ENCODE peak calls at places on chromosomes 11 and 22, in nine cellular contexts. G is GM23338, E is transverse colon, Y is lower lobe of right lung, V is colonic mucosa, S is HFFc6, F is fibroblast of lung, Z is bronchial epithelial cell, M is heart right ventricle. X is an unnamed sample.

GRCh38 chr11:3942160-3942955 is 86.9 kb downstream of the STIM1 start:
- DNase-seq in G (no peak), E (no peak), Y (no peak), V (no peak), S (no peak), F (no peak), Z (no peak), M (no peak), X (no peak)

GRCh38 chr11:32003335-32003734 is 87.5 kb upstream of the RCN1 start:
- DNase-seq in G (no peak), E (no peak), Y (no peak), V (no peak), S (no peak), F (no peak), Z (no peak), M (no peak), X (no peak)

GRCh38 chr22:30753701-30754100 is 59.0 kb downstream of the OSBP2 start:
- DNase-seq in G (no peak), E (no peak), Y (no peak), V (no peak), S (no peak), F (no peak), Z (no peak), M (no peak), X (no peak)

GRCh38 chr11:96323643-96323985 is 19.4 kb downstream of the MAML2 start:
- DNase-seq in G (no peak), E (no peak), Y (no peak), V (no peak), S (no peak), F (no peak), Z (no peak), M (no peak), X (no peak)

GRCh38 chr22:49993649-49994360 is 18.8 kb downstream of the IL17REL start:
- DNase-seq in G (no peak), E (no peak), Y (peak), V (no peak), S (no peak), F (no peak), Z (no peak), M (no peak), X (no peak)

GRCh38 chr22:45290410-45290936 is 5.7 kb downstream of the UPK3A start:
- DNase-seq in G (peak), E (peak), Y (no peak), V (peak), S (no peak), F (peak), Z (peak), M (no peak), X (peak)

GRCh38 chr11:128409476-128409875 is 177.9 kb downstream of the ETS1 start:
- DNase-seq in G (no peak), E (no peak), Y (no peak), V (no peak), S (peak), F (peak), Z (peak), M (no peak), X (no peak)

GRCh38 chr22:37735054-37735453 is 38.2 kb downstream of the TRIOBP start:
- DNase-seq in G (peak), E (no peak), Y (peak), V (peak), S (no peak), F (no peak), Z (no peak), M (no peak), X (peak)

GRCh38 chr11:2511421-2512369 is 66.9 kb downstream of the KCNQ1 start:
- DNase-seq in G (no peak), E (peak), Y (peak), V (peak), S (no peak), F (no peak), Z (no peak), M (peak), X (no peak)

GRCh38 chr11:128453444-128454336 is 133.7 kb downstream of the ETS1 start:
- DNase-seq in G (no peak), E (peak), Y (no peak), V (peak), S (peak), F (peak), Z (peak), M (peak), X (no peak)

GRCh38 chr11:106917973-106918372 is 100.3 kb downstream of the GUCY1A2 start:
- DNase-seq in G (peak), E (no peak), Y (no peak), V (no peak), S (peak), F (no peak), Z (peak), M (no peak), X (peak)
- TF ChIP-seq CTCF in G (peak), E (no peak), Y (no peak), V (no peak), S (peak), F (no peak), Z (peak), M (peak), X (no peak)

GRCh38 chr22:39152511-39153219 is at the start of gene CBX7:
- DNase-seq in G (peak), E (peak), Y (peak), V (peak), S (peak), F (peak), Z (peak), M (peak), X (peak)

GRCh38 chr22:39151329-39151975 is 1.0 kb downstream of the CBX7 start:
- DNase-seq in G (no peak), E (no peak), Y (no peak), V (no peak), S (no peak), F (no peak), Z (no peak), M (no peak), X (no peak)

GRCh38 chr22:39149915-39150847 is 2.3 kb downstream of the CBX7 start:
- DNase-seq in G (peak), E (no peak), Y (no peak), V (no peak), S (no peak), F (no peak), Z (no peak), M (no peak), X (no peak)

GRCh38 chr22:39152024-39152510 is 413 bp downstream of the CBX7 start:
- DNase-seq in G (no peak), E (no peak), Y (no peak), V (no peak), S (no peak), F (no peak), Z (no peak), M (no peak), X (no peak)

GRCh38 chr22:39150848-39151215 is 1.6 kb downstream of the CBX7 start:
- DNase-seq in G (no peak), E (no peak), Y (no peak), V (no peak), S (no peak), F (no peak), Z (no peak), M (no peak), X (no peak)
- TF ChIP-seq CTCF in G (no peak), E (no peak), Y (no peak), V (no peak), S (no peak), F (no peak), Z (no peak), M (no peak), X (no peak)

GRCh38 chr11:113690619-113691569 is 15.2 kb downstream of the TMPRSS5 start:
- DNase-seq in G (peak), E (peak), Y (peak), V (peak), S (peak), F (peak), Z (peak), M (no peak), X (peak)
- TF ChIP-seq CTCF in G (peak), E (no peak), Y (peak), V (peak), S (peak), F (no peak), Z (no peak), M (peak), X (peak)

GRCh38 chr11:62221498-62221897 is 13.0 kb downstream of the SCGB2A1 start:
- DNase-seq in G (no peak), E (no peak), Y (no peak), V (no peak), S (no peak), F (no peak), Z (no peak), M (no peak), X (no peak)

GRCh38 chr11:62223095-62223494 is 14.6 kb downstream of the SCGB2A1 start:
- DNase-seq in G (peak), E (no peak), Y (no peak), V (no peak), S (no peak), F (peak), Z (no peak), M (no peak), X (no peak)

DNA sequence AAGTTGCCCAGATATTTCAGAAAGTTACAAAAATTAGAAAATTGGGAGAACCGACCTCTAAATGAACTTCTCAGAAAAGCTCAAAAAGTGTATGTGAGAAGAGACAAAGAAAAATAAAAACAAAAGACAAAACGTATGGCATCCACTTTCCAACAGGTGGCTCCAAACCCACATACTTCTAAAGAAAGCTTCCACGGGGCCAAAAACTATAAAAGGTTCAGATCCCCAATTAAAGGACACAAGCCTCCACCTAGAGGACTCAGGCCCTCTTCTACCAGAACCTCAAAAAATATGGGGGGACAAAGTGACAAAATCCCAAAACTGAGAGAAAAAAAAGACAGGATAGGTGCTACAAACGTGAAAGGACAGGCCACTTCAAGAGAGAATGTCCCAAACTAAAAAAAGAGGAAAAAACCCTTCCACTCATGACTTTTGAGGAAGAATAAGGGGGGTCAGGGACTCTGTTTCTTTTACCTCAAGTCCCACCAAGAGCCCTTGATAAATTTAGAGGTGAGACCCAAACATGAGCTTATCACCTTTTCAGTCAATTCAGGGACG is 8.8 kb downstream of the SCGB2A1 start:
- DNase-seq in G (peak), E (no peak), Y (no peak), V (no peak), S (peak), F (no peak), Z (no peak), M (no peak), X (peak)
- TF ChIP-seq CTCF in G (peak), E (no peak), Y (peak), V (peak), S (peak), F (no peak), Z (peak), M (no peak), X (peak)

DNA sequence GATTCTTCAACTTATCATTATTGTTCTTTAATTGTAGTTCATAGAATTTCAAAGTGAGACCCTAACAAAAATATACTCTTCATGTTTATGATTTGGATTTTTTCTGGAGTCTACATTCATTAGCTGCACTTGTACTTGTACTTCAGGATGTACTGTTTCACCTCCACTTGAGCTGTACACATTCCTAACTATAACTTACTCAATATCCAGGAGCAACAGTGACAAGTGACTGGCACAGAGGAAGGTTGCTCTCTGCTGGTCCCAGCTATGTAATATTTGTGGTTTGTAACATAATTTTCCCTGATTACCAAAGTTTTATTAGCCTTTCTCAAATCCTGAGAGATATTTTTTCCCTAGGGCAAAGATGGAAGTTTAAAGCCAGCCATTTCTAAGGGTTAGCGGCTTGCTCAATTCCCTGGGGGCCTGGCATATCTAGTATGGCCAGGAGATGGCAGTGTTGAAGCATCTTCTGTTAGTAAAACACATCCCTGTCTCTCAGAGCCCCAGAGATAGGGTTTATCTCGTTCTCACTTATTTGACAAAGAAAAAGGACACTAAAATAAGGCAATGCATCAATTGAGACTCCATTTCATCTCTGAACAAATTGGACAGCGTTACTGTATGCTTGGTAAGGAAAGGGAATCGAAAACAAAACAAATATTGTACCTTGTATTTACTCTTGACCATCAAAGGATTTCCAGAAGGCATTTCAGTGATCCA is 14.2 kb downstream of the OR52A5 start:
- DNase-seq in G (peak), E (peak), Y (no peak), V (peak), S (peak), F (peak), Z (peak), M (peak), X (peak)
- TF ChIP-seq CTCF in G (peak), E (peak), Y (peak), V (peak), S (peak), F (peak), Z (peak), M (peak), X (peak)

GRCh38 chr22:48417143-48418070 is 1410.3 kb downstream of the BRD1 start:
- DNase-seq in G (no peak), E (no peak), Y (no peak), V (no peak), S (no peak), F (no peak), Z (no peak), M (no peak), X (no peak)
- TF ChIP-seq CTCF in G (no peak), E (no peak), Y (no peak), V (no peak), S (no peak), F (no peak), Z (no peak), M (no peak), X (no peak)

X was measured in Calu3.